ENCODE peak calls at places on chromosomes 2 and 18, in eight cellular contexts. V is mammary epithelial cell, R is tibial artery, L is uterus, X is A549, N is PC-9, E is WERI-Rb-1, A is cardiac fibroblast. K is an unnamed sample.

GRCh38 chr2:74493546-74493945 is 5.9 kb downstream of the LBX2 start:
- DNase-seq in V (no peak), R (no peak), L (no peak), X (no peak), N (peak), E (no peak), A (no peak), K (no peak)

GRCh38 chr18:31575515-31576246 is 16.0 kb upstream of the TTR start:
- DNase-seq in V (no peak), R (no peak), L (no peak), X (no peak), N (no peak), E (no peak), A (no peak), K (peak)

GRCh38 chr2:222024934-222025890 is 273.6 kb downstream of the PAX3 start:
- DNase-seq in V (peak), R (no peak), L (no peak), X (peak), N (peak), E (no peak), A (peak), K (peak)

GRCh38 chr18:45482286-45482685 is 133.0 kb upstream of the SLC14A2 start:
- DNase-seq in V (peak), R (no peak), L (peak), X (no peak), N (no peak), E (no peak), A (peak), K (no peak)

GRCh38 chr2:143128681-143129580 is at the start of gene ARHGAP15:
- DNase-seq in V (no peak), R (no peak), L (no peak), X (no peak), N (no peak), E (no peak), A (no peak), K (no peak)

GRCh38 chr2:73931531-73932500 is 5.1 kb downstream of the DGUOK start:
- DNase-seq in V (peak), R (no peak), L (no peak), X (no peak), N (no peak), E (no peak), A (no peak), K (no peak)

GRCh38 chr2:134718956-134719814 is at the start of gene TMEM163:
- DNase-seq in V (no peak), R (no peak), L (no peak), X (no peak), N (no peak), E (peak), A (no peak), K (no peak)

GRCh38 chr2:238380336-238380735 is 46.4 kb upstream of the ASB1 start:
- DNase-seq in V (no peak), R (no peak), L (no peak), X (no peak), N (no peak), E (no peak), A (no peak), K (no peak)

GRCh38 chr2:73111300-73112025 is 1.3 kb downstream of the RAB11FIP5 start:
- DNase-seq in V (peak), R (peak), L (peak), X (peak), N (peak), E (peak), A (peak), K (no peak)

GRCh38 chr2:133152801-133153200 is 415.5 kb downstream of the NCKAP5 start:
- DNase-seq in V (no peak), R (no peak), L (no peak), X (no peak), N (no peak), E (no peak), A (no peak), K (no peak)

GRCh38 chr2:58099097-58099769 is 52.6 kb downstream of the VRK2 start:
- DNase-seq in V (no peak), R (no peak), L (no peak), X (no peak), N (no peak), E (no peak), A (no peak), K (no peak)

GRCh38 chr2:37982147-37982582 is 57.1 kb downstream of the RMDN2 start:
- DNase-seq in V (peak), R (peak), L (peak), X (peak), N (peak), E (peak), A (peak), K (peak)

GRCh38 chr2:159891917-159892691 is 94.1 kb upstream of the CD302 start:
- DNase-seq in V (peak), R (no peak), L (no peak), X (peak), N (peak), E (peak), A (peak), K (no peak)

GRCh38 chr2:123976249-123976648 is 48.8 kb upstream of the CNTNAP5 start:
- DNase-seq in V (no peak), R (no peak), L (no peak), X (no peak), N (no peak), E (no peak), A (no peak), K (no peak)

GRCh38 chr2:205972113-205972512 is 113.9 kb downstream of the INO80D start:
- DNase-seq in V (no peak), R (no peak), L (no peak), X (no peak), N (no peak), E (no peak), A (no peak), K (peak)

GRCh38 chr2:161416294-161416632 is at the start of gene TBR1:
- DNase-seq in V (no peak), R (no peak), L (no peak), X (no peak), N (no peak), E (no peak), A (no peak), K (no peak)
- H3K4me3 ChIP-seq in V (no peak), R (peak), L (no peak), X (peak), N (no peak), E (peak), A (no peak), K (peak)

GRCh38 chr2:101830146-101830545 is 132.6 kb downstream of the MAP4K4 start:
- DNase-seq in V (no peak), R (no peak), L (no peak), X (no peak), N (no peak), E (no peak), A (no peak), K (no peak)

GRCh38 chr2:101832114-101832513 is 134.6 kb downstream of the MAP4K4 start:
- DNase-seq in V (no peak), R (no peak), L (no peak), X (no peak), N (no peak), E (no peak), A (no peak), K (peak)

GRCh38 chr2:101829429-101829828 is 131.9 kb downstream of the MAP4K4 start:
- DNase-seq in V (no peak), R (no peak), L (no peak), X (no peak), N (no peak), E (no peak), A (no peak), K (peak)

GRCh38 chr2:101830555-101830954 is 133.0 kb downstream of the MAP4K4 start:
- DNase-seq in V (peak), R (no peak), L (no peak), X (no peak), N (no peak), E (no peak), A (peak), K (no peak)

DNA sequence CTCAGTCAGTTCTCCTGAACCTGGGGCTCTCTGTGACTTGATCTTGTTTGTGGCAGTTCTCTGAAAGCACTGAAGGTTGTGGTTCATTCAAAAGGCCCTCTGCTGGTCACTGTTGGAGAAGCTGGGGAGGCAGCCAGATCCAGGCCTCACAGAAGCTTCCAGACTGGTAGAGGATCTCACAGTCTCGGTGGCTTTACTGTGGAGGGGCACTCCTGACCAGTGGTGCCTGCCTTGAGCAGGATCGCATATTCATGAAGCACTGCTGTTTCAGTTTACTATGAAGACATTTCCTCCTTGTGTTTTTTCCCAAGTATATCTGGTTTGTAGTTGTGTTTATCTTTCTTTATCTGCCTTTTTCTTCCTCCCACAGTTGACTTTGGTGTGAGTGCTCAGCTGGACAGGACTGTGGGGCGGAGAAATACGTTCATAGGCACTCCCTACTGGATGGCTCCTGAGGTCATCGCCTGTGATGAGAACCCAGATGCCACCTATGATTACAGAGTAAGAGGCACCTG is 133.9 kb downstream of the MAP4K4 start:
- DNase-seq in V (peak), R (peak), L (peak), X (peak), N (peak), E (peak), A (peak), K (peak)
- TF ChIP-seq CTCF in V (peak), R (peak), L (peak), X (peak), N (peak), E (peak), A (peak), K (peak)

DNA sequence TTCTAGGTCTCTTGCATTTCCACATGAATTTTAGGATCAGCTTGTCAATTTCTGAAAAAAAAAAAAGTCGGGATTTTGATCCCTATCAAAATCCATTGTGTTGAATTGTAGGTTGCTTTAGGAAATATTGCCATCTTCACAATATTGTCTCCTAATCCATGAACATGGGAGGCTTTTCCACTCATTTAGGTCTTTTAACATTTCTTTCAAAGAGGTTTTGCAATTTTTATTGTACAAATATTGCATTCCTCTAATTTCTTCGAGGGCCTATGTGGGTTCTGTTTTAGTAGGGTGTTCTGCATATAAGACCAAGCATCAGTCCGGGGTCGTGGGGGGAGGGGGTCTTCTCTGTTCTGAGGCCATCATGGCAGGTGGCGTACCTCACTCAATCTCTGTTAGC is 725 bp upstream of the LAMA3 start:
- DNase-seq in V (no peak), R (no peak), L (no peak), X (no peak), N (no peak), E (no peak), A (no peak), K (no peak)
- H3K4me3 ChIP-seq in V (no peak), R (no peak), L (no peak), X (peak), N (peak), E (peak), A (no peak), K (peak)

GRCh38 chr2:95323347-95324155 is 26.4 kb downstream of the KCNIP3 start:
- DNase-seq in V (peak), R (no peak), L (no peak), X (peak), N (peak), E (peak), A (peak), K (no peak)
- TF ChIP-seq CTCF in V (peak), R (peak), L (no peak), X (peak), N (peak), E (peak), A (peak), K (peak)

DNA sequence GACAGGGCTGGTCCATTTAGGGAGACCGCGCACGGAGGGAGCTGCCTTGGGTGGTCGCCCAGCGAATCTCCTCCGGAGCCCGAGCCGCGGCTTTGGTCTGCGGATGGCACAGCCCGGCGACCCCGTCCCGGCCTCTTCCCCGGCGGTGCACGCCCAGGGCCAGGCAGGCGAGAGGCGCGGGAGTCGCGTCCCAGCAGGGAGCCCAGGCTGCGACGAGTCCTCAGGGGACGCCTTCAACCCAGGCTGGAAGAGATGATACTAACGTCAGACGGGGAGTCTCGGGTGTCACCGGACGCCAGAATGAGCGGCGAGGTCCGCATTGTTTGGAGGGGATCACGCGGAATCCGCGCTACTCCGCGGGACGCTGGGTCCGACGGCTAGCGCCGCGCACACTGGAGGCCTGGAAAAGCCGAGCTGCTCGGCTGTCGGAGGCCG is 909 bp upstream of the CRACDL start:
- DNase-seq in V (no peak), R (no peak), L (no peak), X (no peak), N (no peak), E (no peak), A (no peak), K (no peak)
- H3K4me3 ChIP-seq in V (peak), R (peak), L (peak), X (peak), N (no peak), E (no peak), A (no peak), K (no peak)

GRCh38 chr2:10911291-10912075 is at the start of gene KCNF1:
- DNase-seq in V (peak), R (no peak), L (no peak), X (peak), N (peak), E (peak), A (peak), K (no peak)

GRCh38 chr2:10908195-10908594 is 3.5 kb upstream of the KCNF1 start:
- DNase-seq in V (no peak), R (no peak), L (no peak), X (no peak), N (peak), E (no peak), A (no peak), K (no peak)

GRCh38 chr2:10909050-10909995 is 2.4 kb upstream of the KCNF1 start:
- DNase-seq in V (no peak), R (no peak), L (no peak), X (peak), N (peak), E (peak), A (no peak), K (no peak)

GRCh38 chr2:10910625-10911024 is 1.1 kb upstream of the KCNF1 start:
- DNase-seq in V (no peak), R (no peak), L (no peak), X (no peak), N (no peak), E (no peak), A (no peak), K (no peak)

GRCh38 chr2:10909996-10910341 is 1.8 kb upstream of the KCNF1 start:
- DNase-seq in V (no peak), R (no peak), L (no peak), X (no peak), N (peak), E (no peak), A (no peak), K (no peak)
- TF ChIP-seq CTCF in V (no peak), R (no peak), L (no peak), X (no peak), N (peak), E (no peak), A (no peak), K (no peak)

DNA sequence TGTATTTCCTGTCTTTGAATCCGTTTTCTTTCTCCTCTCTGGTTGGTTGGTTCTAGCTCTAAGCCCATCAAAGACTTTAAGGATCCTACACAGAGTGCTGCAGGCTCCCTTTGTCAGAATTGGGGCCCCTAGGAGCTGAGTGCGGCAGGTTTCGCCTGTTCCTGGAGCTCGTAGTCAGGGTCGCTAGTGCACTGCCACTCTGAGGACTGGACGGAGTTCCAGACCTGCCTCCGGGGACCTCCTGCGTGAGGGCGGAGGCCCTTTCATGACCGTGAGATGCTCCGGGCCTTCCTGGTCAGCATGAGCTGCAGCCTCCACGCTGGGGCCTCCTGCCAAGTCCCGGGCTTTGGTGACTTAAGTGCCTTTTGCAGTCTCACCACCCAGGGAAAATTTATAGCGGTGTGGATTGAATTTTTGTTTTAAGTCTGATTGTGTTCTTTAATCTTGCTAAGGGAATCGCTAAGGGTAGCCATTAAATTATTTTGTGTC is 33.7 kb downstream of the CHRNA1 start:
- DNase-seq in V (no peak), R (no peak), L (no peak), X (no peak), N (no peak), E (no peak), A (no peak), K (no peak)
- H3K4me3 ChIP-seq in V (peak), R (peak), L (no peak), X (peak), N (no peak), E (no peak), A (peak), K (no peak)

GRCh38 chr18:29248856-29249255 is 1071.9 kb upstream of the CDH2 start:
- DNase-seq in V (no peak), R (no peak), L (no peak), X (no peak), N (no peak), E (no peak), A (no peak), K (no peak)
- TF ChIP-seq CTCF in V (no peak), R (no peak), L (no peak), X (no peak), N (no peak), E (no peak), A (no peak), K (no peak)

DNA sequence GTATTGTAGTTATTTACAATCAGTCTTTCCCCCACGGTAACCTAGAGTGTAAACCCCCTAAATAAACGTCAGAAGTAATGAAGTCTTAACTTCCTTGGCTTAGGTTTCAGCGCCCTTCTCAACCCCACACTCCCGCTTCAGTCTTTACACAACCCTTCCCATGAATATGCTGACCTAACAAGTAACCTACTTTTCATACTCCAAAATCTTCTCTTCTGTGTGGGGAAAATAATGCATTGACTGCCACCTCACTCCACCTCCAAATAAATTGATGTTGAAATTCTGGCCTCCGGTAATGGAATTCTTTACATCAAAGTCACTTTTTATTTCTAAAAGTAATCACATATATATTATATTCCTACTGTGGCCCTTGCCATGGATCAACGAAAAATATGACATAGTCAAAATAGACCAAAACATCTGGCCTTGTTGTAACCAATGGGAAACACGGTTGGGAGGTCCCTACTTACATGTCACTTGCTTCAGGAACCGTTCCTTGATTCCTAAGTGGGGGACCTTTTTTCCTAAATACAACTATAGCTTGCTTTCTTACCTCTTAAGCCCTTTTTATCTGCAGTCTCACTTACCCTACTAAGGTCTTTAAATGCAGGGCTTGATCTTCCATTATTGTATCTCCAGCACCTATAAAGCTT is 961 bp downstream of the GEN1 start:
- DNase-seq in V (no peak), R (no peak), L (no peak), X (peak), N (no peak), E (no peak), A (no peak), K (no peak)
- H3K4me3 ChIP-seq in V (peak), R (peak), L (peak), X (peak), N (peak), E (peak), A (peak), K (peak)